ENCODE peak calls at places on chromosome 21, in six cellular contexts. I is suprapubic skin, D is psoas muscle, Q is mesendoderm, R is Panc1, F is IMR-90. V is an unnamed sample. For H3K27me3, the result is how much of the 10 kb centered on the place peaks cover.

GRCh38 chr21:39776589-39776988 is 31.6 kb downstream of the IGSF5 start:
- DNase-seq in R (no peak), Q (no peak), I (no peak), F (no peak), D (no peak), V (no peak)

GRCh38 chr21:18070392-18070791 is 174.2 kb upstream of the CHODL start:
- DNase-seq in Q (no peak), I (no peak), D (no peak), F (no peak), R (no peak), V (no peak)

GRCh38 chr21:45620201-45620600 is 23.3 kb upstream of the PCBP3 start:
- DNase-seq in D (no peak), Q (no peak), I (peak), F (no peak), R (no peak), V (no peak)

GRCh38 chr21:34166468-34166867 is 93.1 kb downstream of the MRPS6 start:
- DNase-seq in I (no peak), R (no peak), D (no peak), Q (peak), F (no peak), V (peak)

GRCh38 chr21:31526040-31526439 is 133.5 kb upstream of the SOD1 start:
- DNase-seq in I (no peak), D (no peak), F (no peak), Q (peak), R (no peak), V (no peak)

GRCh38 chr21:26972131-26972707 is 5.3 kb upstream of the ADAMTS5 start:
- DNase-seq in R (no peak), Q (no peak), I (no peak), F (no peak), D (no peak), V (no peak)

GRCh38 chr21:37712204-37712934 is 203.9 kb downstream of the KCNJ6 start:
- DNase-seq in Q (peak), I (no peak), F (peak), D (peak), R (peak), V (peak)

GRCh38 chr21:36100971-36101641 is 31.3 kb downstream of the CBR1 start:
- DNase-seq in F (no peak), I (no peak), R (no peak), Q (no peak), D (no peak), V (no peak)

GRCh38 chr21:26945916-26946315 is 21.0 kb downstream of the ADAMTS5 start:
- DNase-seq in R (no peak), Q (peak), I (no peak), D (peak), F (no peak), V (no peak)

GRCh38 chr21:43740497-43741156 is 21.7 kb downstream of the PDXK start:
- DNase-seq in F (no peak), D (peak), I (no peak), R (no peak), Q (peak), V (peak)

GRCh38 chr21:31253684-31254083 is 90.4 kb downstream of the TIAM1 start:
- DNase-seq in I (no peak), D (no peak), Q (no peak), F (no peak), R (no peak), V (no peak)

GRCh38 chr21:26686278-26686677 is 113.2 kb upstream of the CYYR1 start:
- DNase-seq in Q (peak), R (no peak), I (no peak), D (no peak), F (peak), V (peak)

GRCh38 chr21:34612557-34612956 is 2.4 kb downstream of the RCAN1 start:
- DNase-seq in D (no peak), I (no peak), F (no peak), Q (no peak), R (no peak), V (no peak)

GRCh38 chr21:32007461-32007860 is 134.6 kb downstream of the HUNK start:
- DNase-seq in F (peak), Q (no peak), I (no peak), R (no peak), D (no peak), V (peak)

GRCh38 chr21:35159881-35160280 is 110.8 kb upstream of the RUNX1 start:
- DNase-seq in Q (no peak), I (no peak), R (no peak), F (peak), D (no peak), V (peak)

GRCh38 chr21:35254006-35254751 is 205.1 kb upstream of the RUNX1 start:
- DNase-seq in D (peak), I (no peak), Q (no peak), F (peak), R (no peak), V (no peak)

GRCh38 chr21:38984982-38985422 is 179.3 kb downstream of the ETS2 start:
- DNase-seq in F (peak), R (no peak), D (no peak), I (no peak), Q (no peak), V (no peak)

GRCh38 chr21:40546657-40547056 is 300.3 kb downstream of the DSCAM start:
- DNase-seq in I (no peak), F (no peak), R (no peak), Q (no peak), D (no peak), V (no peak)

GRCh38 chr21:31489014-31489413 is 145.0 kb upstream of the TIAM1 start:
- DNase-seq in R (no peak), Q (no peak), D (no peak), I (no peak), F (no peak), V (no peak)

GRCh38 chr21:18764720-18765119 is 361.1 kb upstream of the TMPRSS15 start:
- DNase-seq in D (no peak), I (no peak), Q (no peak), F (no peak), R (no peak), V (no peak)

GRCh38 chr21:45502600-45502999 is 39.6 kb downstream of the SLC19A1 start:
- DNase-seq in D (peak), I (peak), R (no peak), Q (no peak), F (no peak), V (no peak)

GRCh38 chr21:36791150-36791549 is 92.2 kb downstream of the SIM2 start:
- DNase-seq in F (no peak), R (no peak), I (no peak), D (no peak), Q (no peak), V (no peak)

GRCh38 chr21:26965567-26966359 is 1.1 kb downstream of the ADAMTS5 start:
- DNase-seq in I (peak), D (peak), F (peak), Q (peak), R (no peak), V (no peak)

GRCh38 chr21:35400233-35400939 is 351.3 kb upstream of the RUNX1 start:
- DNase-seq in I (no peak), R (peak), Q (peak), D (no peak), F (peak), V (peak)

DNA sequence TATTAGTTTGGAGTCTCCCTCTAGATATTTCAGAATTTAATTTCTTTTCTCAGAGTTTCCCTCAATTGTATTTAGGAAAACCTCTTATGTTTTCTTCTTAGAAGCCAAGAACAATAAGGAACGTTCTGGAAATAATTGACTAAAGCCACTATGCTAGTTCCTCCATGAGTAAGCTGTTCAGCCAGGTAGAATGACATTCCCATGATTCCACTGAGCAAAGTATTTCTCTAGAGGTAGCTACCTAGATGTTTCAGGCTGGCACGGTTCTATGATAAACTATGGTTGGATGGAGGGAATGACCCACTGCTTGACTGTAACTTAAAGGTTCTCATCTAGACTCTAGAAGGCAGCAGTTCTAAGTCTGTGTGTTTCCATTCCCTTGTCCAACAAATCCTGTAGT is 62.4 kb downstream of the CLDN17 start:
- DNase-seq in D (no peak), R (no peak), I (no peak), F (no peak), Q (no peak), V (no peak)
- H3K27me3 ChIP-seq in D (under half), R (under half), I (under half), F (under half), Q (under half), V (under half)

GRCh38 chr21:42156690-42157605 is 62.0 kb upstream of the ABCG1 start:
- DNase-seq in F (no peak), I (peak), R (no peak), Q (no peak), D (no peak), V (no peak)

GRCh38 chr21:42153046-42153685 is 65.8 kb upstream of the ABCG1 start:
- DNase-seq in Q (no peak), D (no peak), R (no peak), I (peak), F (no peak), V (no peak)

GRCh38 chr21:42153746-42154145 is 65.2 kb upstream of the ABCG1 start:
- DNase-seq in R (no peak), I (peak), F (no peak), Q (no peak), D (no peak), V (no peak)

GRCh38 chr21:42154237-42155044 is 64.5 kb upstream of the ABCG1 start:
- DNase-seq in F (no peak), D (no peak), I (peak), Q (no peak), R (no peak), V (no peak)

GRCh38 chr21:42155045-42155855 is 63.7 kb upstream of the ABCG1 start:
- DNase-seq in Q (no peak), D (no peak), I (peak), R (no peak), F (no peak), V (no peak)
- H3K27me3 ChIP-seq in Q (under half), D (under half), I (under half), R (under half), F (half or more), V (half or more)

DNA sequence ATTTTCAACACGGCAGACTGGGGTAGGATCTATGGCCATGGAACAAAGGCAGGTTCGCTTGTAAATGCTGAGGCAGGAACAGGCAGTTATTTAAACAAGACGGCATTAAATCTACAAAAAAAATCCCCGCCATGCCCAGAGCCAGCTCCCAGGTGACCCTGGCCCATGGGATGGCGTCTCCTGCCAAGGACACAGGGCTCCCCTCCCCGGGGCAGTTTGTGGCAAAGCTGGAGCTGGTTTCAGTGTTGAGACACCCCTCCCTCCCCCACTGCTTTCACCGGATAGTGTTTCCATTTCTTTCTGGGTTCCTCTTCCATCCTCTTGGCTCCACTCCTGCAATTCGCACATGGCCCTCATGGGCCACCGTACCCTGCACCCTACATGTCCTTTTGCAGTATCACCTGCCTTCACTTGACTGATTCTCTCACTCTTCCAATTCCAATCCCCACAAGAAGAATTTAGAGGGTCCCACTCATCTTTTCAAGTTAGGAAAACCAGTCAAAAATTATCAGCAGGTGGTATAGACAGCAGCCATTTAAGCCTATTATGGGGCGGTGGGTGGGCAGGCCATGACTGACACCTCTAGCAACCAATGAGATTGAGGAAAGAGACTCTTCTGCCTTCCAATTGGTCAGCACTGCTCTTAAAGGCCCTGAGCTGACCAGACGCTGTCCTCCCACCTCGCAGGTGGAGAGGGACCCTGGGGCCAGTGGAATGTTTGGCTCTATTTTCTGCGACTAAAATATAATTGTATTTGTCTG is 52.0 kb downstream of the OLIG1 start:
- DNase-seq in Q (peak), R (no peak), F (peak), D (no peak), I (no peak), V (no peak)
- H3K27me3 ChIP-seq in Q (under half), R (under half), F (under half), D (under half), I (under half), V (under half)

GRCh38 chr21:33026299-33026858 is 644 bp downstream of the OLIG2 start:
- DNase-seq in R (no peak), D (no peak), Q (no peak), F (no peak), I (no peak), V (no peak)

GRCh38 chr21:33028759-33029511 is 3.2 kb downstream of the OLIG2 start:
- DNase-seq in I (no peak), R (no peak), F (peak), D (no peak), Q (no peak), V (no peak)

GRCh38 chr21:33026878-33027400 is 1.2 kb downstream of the OLIG2 start:
- DNase-seq in Q (no peak), I (no peak), R (no peak), F (peak), D (no peak), V (no peak)

GRCh38 chr21:33028271-33028670 is 2.5 kb downstream of the OLIG2 start:
- DNase-seq in I (no peak), Q (no peak), R (no peak), F (no peak), D (no peak), V (no peak)

DNA sequence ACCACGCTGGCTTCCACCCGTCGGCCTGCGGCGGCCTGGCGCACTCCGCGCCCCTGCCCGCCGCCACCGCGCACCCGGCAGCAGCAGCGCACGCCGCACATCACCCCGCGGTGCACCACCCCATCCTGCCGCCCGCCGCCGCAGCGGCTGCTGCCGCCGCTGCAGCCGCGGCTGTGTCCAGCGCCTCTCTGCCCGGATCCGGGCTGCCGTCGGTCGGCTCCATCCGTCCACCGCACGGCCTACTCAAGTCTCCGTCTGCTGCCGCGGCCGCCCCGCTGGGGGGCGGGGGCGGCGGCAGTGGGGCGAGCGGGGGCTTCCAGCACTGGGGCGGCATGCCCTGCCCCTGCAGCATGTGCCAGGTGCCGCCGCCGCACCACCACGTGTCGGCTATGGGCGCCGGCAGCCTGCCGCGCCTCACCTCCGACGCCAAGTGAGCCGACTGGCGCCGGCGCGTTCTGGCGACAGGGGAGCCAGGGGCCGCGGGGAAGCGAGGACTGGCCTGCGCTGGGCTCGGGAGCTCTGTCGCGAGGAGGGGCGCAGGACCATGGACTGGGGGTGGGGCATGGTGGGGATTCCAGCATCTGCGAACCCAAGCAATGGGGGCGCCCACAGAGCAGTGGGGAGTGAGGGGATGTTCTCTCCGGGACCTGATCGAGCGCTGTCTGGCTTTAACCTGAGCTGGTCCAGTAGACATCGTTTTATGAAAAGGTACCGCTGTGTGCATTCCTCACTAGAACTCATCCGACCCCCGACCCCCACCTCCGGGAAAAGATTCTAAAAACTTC is 1.9 kb downstream of the OLIG2 start:
- DNase-seq in Q (no peak), D (no peak), F (no peak), R (no peak), I (no peak), V (no peak)
- H3K27me3 ChIP-seq in Q (half or more), D (half or more), F (half or more), R (under half), I (half or more), V (half or more)